ENCODE peak calls at places on chromosomes 2 and 18, in seven cellular contexts. One of them, this sample, is unnamed.
A peak's percentile ranks its signal among the peaks of the same experiment; 100 is the strongest.

GRCh38 chr2:60515751-60516226 is 37.7 kb downstream of the BCL11A start:
- DNase-seq in HCT116: no peak
- DNase-seq in NB4: peak; percentile 87
- DNase-seq in cardiac fibroblast: peak; percentile 57
- DNase-seq in K562: no peak
- DNase-seq in BJ: peak; percentile 49
- DNase-seq in A673: peak; percentile 11
- DNase-seq in this sample: peak; percentile 75

GRCh38 chr18:62523631-62524442 is 1.0 kb downstream of the ZCCHC2 start:
- DNase-seq in NB4: peak; percentile 71
- DNase-seq in K562: peak; percentile 25
- DNase-seq in A673: peak; percentile 64
- DNase-seq in cardiac fibroblast: peak; percentile 54
- DNase-seq in BJ: no peak
- DNase-seq in HCT116: no peak
- DNase-seq in this sample: no peak

GRCh38 chr2:189337648-189338047 is 103.6 kb upstream of the WDR75 start:
- DNase-seq in cardiac fibroblast: peak; percentile 92
- DNase-seq in HCT116: no peak
- DNase-seq in BJ: no peak
- DNase-seq in A673: no peak
- DNase-seq in NB4: no peak
- DNase-seq in K562: no peak
- DNase-seq in this sample: no peak

GRCh38 chr18:79480171-79480981 is 84.6 kb downstream of the NFATC1 start:
- DNase-seq in cardiac fibroblast: no peak
- DNase-seq in NB4: no peak
- DNase-seq in A673: no peak
- DNase-seq in K562: no peak
- DNase-seq in HCT116: no peak
- DNase-seq in BJ: no peak
- DNase-seq in this sample: no peak

GRCh38 chr2:191064590-191064989 is 50.6 kb upstream of the STAT1 start:
- DNase-seq in NB4: no peak
- DNase-seq in K562: no peak
- DNase-seq in HCT116: no peak
- DNase-seq in cardiac fibroblast: no peak
- DNase-seq in A673: no peak
- DNase-seq in BJ: no peak
- DNase-seq in this sample: no peak

GRCh38 chr2:54047076-54047475 is 68.3 kb upstream of the ACYP2 start:
- DNase-seq in K562: no peak
- DNase-seq in A673: no peak
- DNase-seq in BJ: no peak
- DNase-seq in cardiac fibroblast: peak; percentile 60
- DNase-seq in HCT116: no peak
- DNase-seq in NB4: no peak
- DNase-seq in this sample: no peak

GRCh38 chr2:217804786-217805678 is 197.8 kb downstream of the TNS1 start:
- DNase-seq in HCT116: no peak
- DNase-seq in NB4: no peak
- DNase-seq in cardiac fibroblast: no peak
- DNase-seq in A673: peak; percentile 41
- DNase-seq in K562: no peak
- DNase-seq in BJ: no peak
- DNase-seq in this sample: no peak

GRCh38 chr2:636151-636621 is 41.0 kb downstream of the TMEM18 start:
- DNase-seq in BJ: no peak
- DNase-seq in cardiac fibroblast: no peak
- DNase-seq in A673: no peak
- DNase-seq in HCT116: no peak
- DNase-seq in K562: no peak
- DNase-seq in NB4: no peak
- DNase-seq in this sample: no peak

GRCh38 chr2:212913902-212914301 is 237.5 kb downstream of the IKZF2 start:
- DNase-seq in cardiac fibroblast: no peak
- DNase-seq in A673: no peak
- DNase-seq in NB4: no peak
- DNase-seq in BJ: no peak
- DNase-seq in HCT116: no peak
- DNase-seq in K562: no peak
- DNase-seq in this sample: no peak

GRCh38 chr18:29157905-29158304 is 981.0 kb upstream of the CDH2 start:
- DNase-seq in BJ: no peak
- DNase-seq in K562: no peak
- DNase-seq in HCT116: no peak
- DNase-seq in A673: no peak
- DNase-seq in NB4: no peak
- DNase-seq in cardiac fibroblast: no peak
- DNase-seq in this sample: no peak

GRCh38 chr2:219533930-219534661 is 9.5 kb downstream of the CHPF start:
- DNase-seq in A673: no peak
- DNase-seq in BJ: no peak
- DNase-seq in K562: no peak
- DNase-seq in HCT116: no peak
- DNase-seq in cardiac fibroblast: no peak
- DNase-seq in NB4: no peak
- DNase-seq in this sample: no peak

GRCh38 chr2:17479875-17480274 is 38.4 kb downstream of the RAD51AP2 start:
- DNase-seq in BJ: no peak
- DNase-seq in HCT116: no peak
- DNase-seq in K562: no peak
- DNase-seq in NB4: no peak
- DNase-seq in cardiac fibroblast: peak; percentile 6
- DNase-seq in A673: no peak
- DNase-seq in this sample: no peak

GRCh38 chr2:101793277-101793969 is 95.9 kb downstream of the MAP4K4 start:
- DNase-seq in cardiac fibroblast: peak; percentile 41
- DNase-seq in A673: no peak
- DNase-seq in K562: no peak
- DNase-seq in HCT116: no peak
- DNase-seq in NB4: no peak
- DNase-seq in BJ: no peak
- DNase-seq in this sample: no peak

GRCh38 chr2:238761802-238762373 is 86.0 kb upstream of the TWIST2 start:
- DNase-seq in HCT116: no peak
- DNase-seq in BJ: no peak
- DNase-seq in NB4: peak; percentile 56
- DNase-seq in A673: peak; percentile 22
- DNase-seq in K562: no peak
- DNase-seq in cardiac fibroblast: peak; percentile 31
- DNase-seq in this sample: no peak

GRCh38 chr2:9001229-9001628 is 2.3 kb downstream of the MBOAT2 start:
- DNase-seq in K562: no peak
- DNase-seq in HCT116: no peak
- DNase-seq in NB4: no peak
- DNase-seq in A673: no peak
- DNase-seq in BJ: no peak
- DNase-seq in cardiac fibroblast: peak; percentile 26
- DNase-seq in this sample: no peak

GRCh38 chr2:144503221-144503620 is 16.7 kb downstream of the ZEB2 start:
- DNase-seq in NB4: no peak
- DNase-seq in BJ: no peak
- DNase-seq in cardiac fibroblast: no peak
- DNase-seq in K562: no peak
- DNase-seq in HCT116: no peak
- DNase-seq in A673: no peak
- DNase-seq in this sample: no peak

GRCh38 chr2:129868151-129868550 is 111.3 kb upstream of the RAB6C start:
- DNase-seq in A673: no peak
- DNase-seq in NB4: no peak
- DNase-seq in cardiac fibroblast: no peak
- DNase-seq in HCT116: no peak
- DNase-seq in BJ: no peak
- DNase-seq in K562: no peak
- DNase-seq in this sample: no peak

GRCh38 chr18:65610939-65611338 is 139.9 kb upstream of the CDH7 start:
- DNase-seq in BJ: no peak
- DNase-seq in K562: no peak
- DNase-seq in cardiac fibroblast: no peak
- DNase-seq in HCT116: no peak
- DNase-seq in NB4: no peak
- DNase-seq in A673: peak; percentile 12
- DNase-seq in this sample: no peak

GRCh38 chr18:57431512-57432080 is 3.6 kb upstream of the ONECUT2 start:
- DNase-seq in HCT116: no peak
- DNase-seq in K562: peak; percentile 5
- DNase-seq in NB4: no peak
- DNase-seq in BJ: no peak
- DNase-seq in cardiac fibroblast: no peak
- DNase-seq in A673: no peak
- DNase-seq in this sample: no peak

GRCh38 chr18:77208969-77209368 is 40.7 kb upstream of the GALR1 start:
- DNase-seq in A673: no peak
- DNase-seq in K562: no peak
- DNase-seq in cardiac fibroblast: peak; percentile 65
- DNase-seq in HCT116: no peak
- DNase-seq in BJ: no peak
- DNase-seq in NB4: peak; percentile 76
- DNase-seq in this sample: peak; percentile 71

GRCh38 chr2:201768918-201769317 is 11.8 kb downstream of the ALS2 start:
- DNase-seq in HCT116: no peak
- DNase-seq in BJ: no peak
- DNase-seq in K562: no peak
- DNase-seq in cardiac fibroblast: peak; percentile 46
- DNase-seq in A673: no peak
- DNase-seq in NB4: no peak
- DNase-seq in this sample: no peak

GRCh38 chr18:23627325-23627724 is 35.4 kb downstream of the ANKRD29 start:
- DNase-seq in NB4: no peak
- DNase-seq in A673: peak; percentile 23
- DNase-seq in K562: no peak
- DNase-seq in BJ: peak; percentile 65
- DNase-seq in cardiac fibroblast: peak; percentile 77
- DNase-seq in HCT116: peak; percentile 64
- DNase-seq in this sample: no peak

GRCh38 chr2:109230980-109231420 is 102.0 kb downstream of the SH3RF3 start:
- DNase-seq in HCT116: no peak
- DNase-seq in NB4: peak; percentile 53
- DNase-seq in K562: no peak
- DNase-seq in A673: peak; percentile 8
- DNase-seq in cardiac fibroblast: no peak
- DNase-seq in BJ: no peak
- DNase-seq in this sample: no peak

DNA sequence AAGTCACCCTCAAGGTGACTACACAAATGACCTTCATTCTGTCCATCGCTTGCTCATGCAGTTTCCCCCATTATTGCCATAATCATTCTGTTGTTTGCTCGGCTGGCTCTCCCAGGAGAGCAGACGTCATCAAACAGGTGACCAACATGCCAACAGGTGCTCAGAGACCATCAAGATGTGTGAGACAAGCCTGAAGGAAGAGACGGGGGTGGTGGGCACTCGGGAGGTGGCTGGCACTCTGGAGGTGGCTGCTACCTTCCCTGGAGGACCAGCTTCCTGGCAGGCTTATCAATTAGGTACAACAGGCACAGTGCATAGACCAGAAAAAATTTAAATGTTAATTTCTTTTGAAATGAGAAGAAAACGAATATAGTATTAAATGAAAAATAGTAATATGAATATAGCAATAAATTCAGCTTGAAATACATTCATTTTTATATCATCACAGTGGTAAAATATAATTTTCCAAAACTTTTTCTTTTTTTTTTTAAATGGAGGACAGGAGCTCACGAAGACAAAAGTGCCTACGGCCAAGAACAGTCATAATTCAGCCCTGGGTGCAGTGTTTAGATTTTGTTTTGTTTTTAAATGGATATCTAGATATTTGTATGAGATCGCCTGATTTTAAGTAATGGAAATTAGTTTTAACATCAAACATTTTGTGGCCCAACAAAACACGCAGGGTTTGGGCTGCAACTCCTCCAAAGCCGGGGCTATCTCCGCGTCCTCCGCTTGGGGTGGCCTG is 16.9 kb upstream of the HAAO start:
- DNase-seq in NB4: no peak
- DNase-seq in K562: no peak
- DNase-seq in HCT116: no peak
- DNase-seq in A673: no peak
- DNase-seq in cardiac fibroblast: no peak
- DNase-seq in BJ: no peak
- DNase-seq in this sample: no peak
- TF ChIP-seq CTCF in NB4: no peak
- TF ChIP-seq CTCF in K562: no peak
- TF ChIP-seq CTCF in HCT116: peak; percentile 25
- TF ChIP-seq CTCF in A673: no peak
- TF ChIP-seq CTCF in cardiac fibroblast: peak; percentile 17
- TF ChIP-seq CTCF in BJ: peak; percentile 35
- TF ChIP-seq CTCF in this sample: no peak

GRCh38 chr2:88933077-88933476 is 241.6 kb downstream of the RPIA start:
- DNase-seq in HCT116: no peak
- DNase-seq in A673: no peak
- DNase-seq in NB4: no peak
- DNase-seq in K562: no peak
- DNase-seq in cardiac fibroblast: no peak
- DNase-seq in BJ: no peak
- DNase-seq in this sample: no peak

GRCh38 chr2:88932677-88933076 is 241.2 kb downstream of the RPIA start:
- DNase-seq in K562: no peak
- DNase-seq in BJ: no peak
- DNase-seq in cardiac fibroblast: no peak
- DNase-seq in NB4: no peak
- DNase-seq in HCT116: no peak
- DNase-seq in A673: no peak
- DNase-seq in this sample: no peak

DNA sequence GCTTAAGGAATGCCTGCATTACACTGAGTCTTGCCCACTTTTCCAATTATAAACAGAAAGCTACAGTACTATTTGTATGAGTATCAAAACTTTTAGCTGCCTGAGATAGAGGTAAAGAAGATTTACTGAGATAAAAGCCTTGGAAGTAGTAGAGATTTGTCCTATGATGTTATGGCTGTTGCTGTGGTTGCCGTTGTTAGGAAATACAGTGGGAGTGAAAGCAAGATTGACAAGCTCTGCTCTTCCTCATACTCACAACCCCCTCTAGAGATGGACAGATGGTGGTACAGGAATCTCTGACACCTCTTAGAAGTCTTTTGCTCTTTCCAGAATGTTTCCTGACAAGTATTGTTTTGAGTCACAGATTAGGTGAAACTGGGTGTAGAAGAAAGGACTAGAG is 242.5 kb downstream of the RPIA start:
- DNase-seq in cardiac fibroblast: peak; percentile 6
- DNase-seq in NB4: peak; percentile 64
- DNase-seq in A673: peak; percentile 22
- DNase-seq in HCT116: no peak
- DNase-seq in BJ: no peak
- DNase-seq in K562: no peak
- DNase-seq in this sample: no peak
- TF ChIP-seq CTCF in cardiac fibroblast: no peak
- TF ChIP-seq CTCF in NB4: peak; percentile 48
- TF ChIP-seq CTCF in A673: no peak
- TF ChIP-seq CTCF in HCT116: peak; percentile 24
- TF ChIP-seq CTCF in BJ: no peak
- TF ChIP-seq CTCF in K562: peak; percentile 40
- TF ChIP-seq CTCF in this sample: no peak

GRCh38 chr18:47752796-47753645 is 177.4 kb downstream of the SMAD2 start:
- DNase-seq in NB4: no peak
- DNase-seq in A673: no peak
- DNase-seq in K562: no peak
- DNase-seq in cardiac fibroblast: no peak
- DNase-seq in HCT116: no peak
- DNase-seq in BJ: no peak
- DNase-seq in this sample: no peak
- TF ChIP-seq CTCF in NB4: no peak
- TF ChIP-seq CTCF in A673: no peak
- TF ChIP-seq CTCF in K562: no peak
- TF ChIP-seq CTCF in cardiac fibroblast: no peak
- TF ChIP-seq CTCF in HCT116: no peak
- TF ChIP-seq CTCF in BJ: no peak
- TF ChIP-seq CTCF in this sample: no peak

GRCh38 chr2:184363213-184363612 is 235.1 kb upstream of the ZNF804A start:
- DNase-seq in K562: no peak
- DNase-seq in BJ: no peak
- DNase-seq in NB4: peak; percentile 20
- DNase-seq in cardiac fibroblast: no peak
- DNase-seq in HCT116: peak; percentile 2
- DNase-seq in A673: no peak
- DNase-seq in this sample: no peak
- TF ChIP-seq CTCF in K562: no peak
- TF ChIP-seq CTCF in BJ: no peak
- TF ChIP-seq CTCF in NB4: no peak
- TF ChIP-seq CTCF in cardiac fibroblast: no peak
- TF ChIP-seq CTCF in HCT116: peak; percentile 26
- TF ChIP-seq CTCF in A673: no peak
- TF ChIP-seq CTCF in this sample: peak; percentile 11